ENCODE peak calls at places on chromosomes 7 and 10, in five cellular contexts. O, I, S, N and J are unnamed samples.

GRCh38 chr7:157506268-157506667 is 169.5 kb downstream of the DNAJB6 start:
- DNase-seq in N (no peak), I (no peak), S (no peak), O (no peak), J (peak)

GRCh38 chr10:86580549-86580886 is 58.9 kb upstream of the WAPL start:
- DNase-seq in S (no peak), O (no peak), I (no peak), N (no peak), J (no peak)

GRCh38 chr10:70323143-70323696 is 39.4 kb upstream of the NPFFR1 start:
- DNase-seq in S (no peak), N (peak), I (no peak), O (no peak), J (no peak)

GRCh38 chr10:6019010-6019782 is 41.9 kb upstream of the IL15RA start:
- DNase-seq in I (no peak), N (no peak), O (no peak), S (no peak), J (no peak)

GRCh38 chr10:72598769-72599701 is 26.8 kb downstream of the MICU1 start:
- DNase-seq in O (peak), N (no peak), S (no peak), I (peak), J (no peak)

GRCh38 chr10:13594641-13595040 is 7.9 kb downstream of the PRPF18 start:
- DNase-seq in N (no peak), O (no peak), I (no peak), S (no peak), J (no peak)

GRCh38 chr7:12554848-12555247 is 15.7 kb upstream of the SCIN start:
- DNase-seq in O (no peak), N (no peak), I (no peak), S (no peak), J (no peak)

GRCh38 chr10:34681933-34682332 is 133.2 kb downstream of the PARD3 start:
- DNase-seq in O (no peak), I (no peak), S (no peak), N (no peak), J (no peak)

GRCh38 chr7:10257438-10257837 is 716.2 kb upstream of the PHF14 start:
- DNase-seq in S (no peak), O (no peak), I (no peak), N (no peak), J (no peak)

GRCh38 chr10:12638103-12638502 is 288.8 kb downstream of the CAMK1D start:
- DNase-seq in N (no peak), O (peak), S (no peak), I (no peak), J (no peak)

GRCh38 chr7:151157645-151158329 is 9.7 kb downstream of the GBX1 start:
- DNase-seq in S (no peak), I (no peak), N (no peak), O (no peak), J (no peak)

GRCh38 chr10:94065344-94065743 is 71.6 kb downstream of the PLCE1 start:
- DNase-seq in S (no peak), N (no peak), I (no peak), O (no peak), J (no peak)

GRCh38 chr10:112078003-112078402 is 105.6 kb downstream of the GPAM start:
- DNase-seq in S (no peak), N (no peak), O (no peak), I (no peak), J (no peak)

GRCh38 chr10:119595715-119596515 is 849 bp downstream of the TIAL1 start:
- DNase-seq in S (peak), I (no peak), N (no peak), O (peak), J (peak)

GRCh38 chr10:71569775-71570588 is 149.6 kb downstream of the C10orf105 start:
- DNase-seq in N (peak), I (peak), O (peak), S (peak), J (peak)

GRCh38 chr7:44104880-44105771 is 981 bp downstream of the AEBP1 start:
- DNase-seq in I (peak), S (peak), O (peak), N (no peak), J (no peak)

GRCh38 chr7:50742401-50742800 is 40.3 kb downstream of the GRB10 start:
- DNase-seq in I (no peak), O (no peak), N (no peak), S (peak), J (no peak)

GRCh38 chr10:3942930-3943489 is 158.0 kb upstream of the KLF6 start:
- DNase-seq in O (no peak), S (no peak), I (no peak), N (no peak), J (no peak)

GRCh38 chr10:813286-813685 is 118.2 kb downstream of the LARP4B start:
- DNase-seq in S (no peak), I (no peak), N (no peak), O (no peak), J (no peak)

GRCh38 chr10:122373713-122374112 is 795 bp upstream of the PLEKHA1 start:
- DNase-seq in S (no peak), I (no peak), N (no peak), O (no peak), J (peak)

GRCh38 chr7:94391716-94392390 is 2.8 kb upstream of the COL1A2 start:
- DNase-seq in I (no peak), N (no peak), O (peak), S (no peak), J (peak)

GRCh38 chr7:466465-467191 is 53.0 kb downstream of the PDGFA start:
- DNase-seq in N (peak), O (no peak), S (no peak), I (no peak), J (peak)

GRCh38 chr10:127398140-127398966 is 150.8 kb upstream of the NPS start:
- DNase-seq in N (no peak), S (peak), I (peak), O (peak), J (peak)

GRCh38 chr10:17644485-17644964 is 574 bp downstream of the STAM start:
- DNase-seq in O (no peak), I (no peak), N (no peak), S (no peak), J (no peak)

GRCh38 chr7:88034083-88034695 is 100.1 kb downstream of the ADAM22 start:
- DNase-seq in O (no peak), S (no peak), N (no peak), I (no peak), J (no peak)

GRCh38 chr10:15808204-15808797 is 52.0 kb downstream of the MINDY3 start:
- DNase-seq in I (no peak), N (no peak), S (no peak), O (no peak), J (no peak)

GRCh38 chr10:95480901-95481491 is 80.2 kb downstream of the SORBS1 start:
- DNase-seq in I (no peak), S (peak), N (no peak), O (no peak), J (no peak)

GRCh38 chr10:95485445-95485844 is 75.7 kb downstream of the SORBS1 start:
- DNase-seq in I (no peak), N (no peak), O (no peak), S (no peak), J (no peak)

GRCh38 chr10:95480102-95480900 is 80.9 kb downstream of the SORBS1 start:
- DNase-seq in N (no peak), I (no peak), O (no peak), S (no peak), J (no peak)

GRCh38 chr10:95485030-95485429 is 76.1 kb downstream of the SORBS1 start:
- DNase-seq in I (no peak), N (no peak), O (no peak), S (no peak), J (no peak)

GRCh38 chr10:95482501-95483248 is 78.5 kb downstream of the SORBS1 start:
- DNase-seq in O (no peak), I (no peak), S (no peak), N (no peak), J (no peak)
- H3K27ac ChIP-seq in O (no peak), I (no peak), S (no peak), N (no peak), J (no peak)

GRCh38 chr10:30529373-30529998 is 95.5 kb downstream of the MAP3K8 start:
- DNase-seq in I (no peak), S (no peak), N (no peak), O (no peak), J (no peak)
- H3K27ac ChIP-seq in I (no peak), S (no peak), N (peak), O (no peak), J (no peak)

DNA sequence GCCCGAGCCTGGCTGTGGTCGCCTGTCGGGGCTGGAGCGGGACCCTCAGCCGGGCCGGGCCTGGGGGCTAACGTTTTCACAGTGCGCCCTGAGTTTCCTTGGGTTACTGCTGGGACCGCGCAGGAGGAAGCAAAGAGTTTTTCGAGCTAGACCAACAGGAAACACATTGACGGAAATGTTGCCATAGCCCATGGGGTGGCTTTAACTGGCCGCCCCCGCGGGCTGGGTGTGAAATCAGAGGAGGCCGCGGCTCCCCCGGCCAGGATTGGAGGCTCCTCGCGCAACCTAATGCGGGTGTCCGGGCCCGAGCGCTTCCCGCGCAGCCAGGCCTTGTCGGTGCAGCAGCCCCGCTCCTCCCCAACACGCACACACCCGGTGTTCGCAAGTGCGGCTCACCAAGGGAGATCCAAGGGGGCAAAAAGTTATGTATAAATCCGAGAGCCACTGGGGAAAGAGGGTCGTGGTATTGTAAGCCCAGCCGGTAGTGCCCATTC is 1.9 kb downstream of the HHEX start:
- DNase-seq in S (no peak), O (peak), N (no peak), I (no peak), J (no peak)
- H3K27ac ChIP-seq in S (no peak), O (no peak), N (peak), I (no peak), J (no peak)

DNA sequence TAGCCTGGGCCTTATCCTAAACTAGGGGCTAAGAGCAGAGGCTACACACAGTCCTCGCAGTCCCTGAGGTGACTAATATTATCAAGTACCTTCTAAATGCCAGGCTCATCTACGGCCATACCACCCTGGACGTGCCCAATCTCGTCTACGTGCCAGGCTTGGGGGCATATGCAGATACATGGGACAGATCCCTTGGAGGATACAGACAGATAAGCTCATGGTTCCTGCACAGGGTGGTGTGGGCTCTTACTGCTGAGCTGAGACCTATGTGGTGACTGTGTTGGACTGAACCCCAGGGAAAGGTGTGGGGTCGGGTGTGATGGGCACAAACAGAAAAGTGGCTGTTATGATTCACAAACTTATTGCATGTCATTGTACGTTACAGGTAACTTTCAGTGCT is 268.4 kb upstream of the NEBL start:
- DNase-seq in N (no peak), O (no peak), I (no peak), S (no peak), J (no peak)
- H3K27ac ChIP-seq in N (no peak), O (no peak), I (peak), S (no peak), J (no peak)

DNA sequence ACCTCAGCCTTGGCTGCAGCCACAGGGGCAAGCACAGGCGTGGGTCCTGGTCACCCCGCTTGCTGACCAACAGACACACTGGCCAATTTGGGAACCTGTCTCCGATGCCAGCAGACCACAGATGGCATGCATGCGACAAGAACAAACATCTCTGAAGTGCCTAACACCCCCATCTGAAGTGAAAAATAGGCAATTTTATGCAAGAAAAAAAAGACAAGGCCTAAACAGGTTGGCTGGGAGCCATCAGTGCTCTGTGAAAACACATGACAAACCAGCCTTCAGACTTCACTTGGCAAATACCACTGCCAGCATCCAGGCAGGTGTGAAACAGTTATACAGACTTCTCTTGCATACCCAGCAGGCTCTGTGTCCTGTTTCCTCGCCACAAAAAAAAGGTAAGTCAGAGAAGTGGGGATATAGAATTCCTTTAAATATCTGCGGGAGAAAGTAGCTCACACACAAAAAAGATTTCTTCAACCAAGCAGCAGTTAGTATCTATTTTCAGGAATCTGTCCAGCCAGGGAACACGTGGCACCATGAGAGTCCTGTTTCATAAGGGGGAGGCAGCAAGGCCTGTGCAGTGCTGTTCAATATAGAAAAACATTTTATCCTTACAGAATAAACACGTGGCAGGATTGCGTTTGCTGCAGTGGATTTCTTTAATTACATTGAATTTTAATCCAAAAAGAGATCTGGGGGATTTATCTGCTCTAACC is 293.4 kb upstream of the MKLN1 start:
- DNase-seq in S (no peak), I (no peak), O (no peak), N (no peak), J (no peak)
- H3K27ac ChIP-seq in S (no peak), I (no peak), O (no peak), N (no peak), J (no peak)

GRCh38 chr7:4973728-4974198 is 14.8 kb upstream of the MMD2 start:
- DNase-seq in I (peak), S (peak), O (peak), N (peak), J (peak)
- H3K27ac ChIP-seq in I (peak), S (peak), O (no peak), N (peak), J (peak)

DNA sequence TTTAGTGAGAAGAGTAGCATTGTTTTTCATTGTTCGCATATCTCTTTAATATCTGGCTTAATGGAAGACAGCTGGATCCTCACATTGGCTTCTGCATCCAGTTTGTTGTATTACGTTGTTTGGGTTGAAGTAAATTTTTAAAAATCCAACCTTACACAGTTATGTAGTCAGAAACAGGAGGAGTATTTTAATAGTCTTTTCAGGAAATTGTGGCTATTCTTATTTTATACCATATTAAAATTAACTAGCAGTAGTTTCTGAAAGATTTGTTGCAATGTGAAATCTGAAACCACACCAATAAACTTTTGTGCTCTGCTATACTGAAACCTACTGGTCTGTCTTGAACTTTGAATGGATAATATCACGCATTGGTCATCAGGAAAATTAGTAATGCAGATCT is 27.9 kb downstream of the MYPN start:
- DNase-seq in N (no peak), O (no peak), S (no peak), I (no peak), J (no peak)
- H3K27ac ChIP-seq in N (no peak), O (no peak), S (peak), I (no peak), J (peak)